ENCODE peak calls at places on chromosomes 16 and 17, in four cellular contexts. M is GM12878, N is HepG2, J is K562. S is an unnamed sample.

GRCh38 chr17:63039899-63040602 is 74.0 kb downstream of the TANC2 start:
- DNase-seq in N (no peak), J (peak), M (no peak), S (peak)

GRCh38 chr16:21301895-21302291 is 23.8 kb upstream of the CRYM start:
- DNase-seq in M (no peak), N (no peak), J (no peak), S (no peak)

GRCh38 chr17:74452027-74452840 is 14.2 kb upstream of the CD300A start:
- DNase-seq in J (no peak), N (no peak), M (no peak), S (no peak)

GRCh38 chr17:50943575-50943933 is 77.4 kb upstream of the TOB1 start:
- DNase-seq in M (no peak), J (no peak), N (no peak), S (no peak)

GRCh38 chr16:61042736-61043135 is 993.5 kb downstream of the CDH8 start:
- DNase-seq in J (no peak), N (no peak), M (no peak), S (no peak)

GRCh38 chr17:81869221-81870154 is 1.6 kb downstream of the ARHGDIA start:
- DNase-seq in N (no peak), M (no peak), J (peak), S (peak)

GRCh38 chr17:37062036-37062435 is 113.3 kb downstream of the AATF start:
- DNase-seq in J (no peak), M (no peak), N (no peak), S (no peak)

GRCh38 chr16:87056083-87056482 is 261.1 kb downstream of the C16orf95 start:
- DNase-seq in M (no peak), N (no peak), J (no peak), S (no peak)

GRCh38 chr17:35732806-35733136 is 1.3 kb downstream of the RASL10B start:
- DNase-seq in J (no peak), M (no peak), N (no peak), S (no peak)

GRCh38 chr16:79348521-79349306 is 251.8 kb downstream of the MAF start:
- DNase-seq in M (no peak), J (no peak), N (no peak), S (no peak)

GRCh38 chr17:82927661-82928601 is 88.1 kb upstream of the ZNF750 start:
- DNase-seq in N (no peak), M (no peak), J (no peak), S (no peak)

GRCh38 chr17:47719411-47720152 is 13.5 kb upstream of the TBX21 start:
- DNase-seq in M (no peak), N (no peak), J (peak), S (no peak)

GRCh38 chr17:35745246-35745645 is 7.8 kb downstream of the GAS2L2 start:
- DNase-seq in J (no peak), M (no peak), N (no peak), S (no peak)

GRCh38 chr16:65224994-65225393 is 103.1 kb upstream of the CDH11 start:
- DNase-seq in M (no peak), N (no peak), J (no peak), S (no peak)

GRCh38 chr17:42133461-42134041 is 10.9 kb downstream of the HSPB9 start:
- DNase-seq in M (no peak), J (no peak), N (no peak), S (no peak)

GRCh38 chr17:8176197-8176940 is at the start of gene TMEM107:
- DNase-seq in J (peak), M (peak), N (peak), S (peak)
- TF ChIP-seq BHLHE40 in J (no peak), M (no peak), N (no peak), S (no peak)

GRCh38 chr16:14125030-14125681 is 54.0 kb downstream of the MRTFB start:
- DNase-seq in J (no peak), N (no peak), M (no peak), S (no peak)
- TF ChIP-seq FOXK2 in J (no peak), N (no peak), M (no peak), S (no peak)

GRCh38 chr16:30766922-30767284 is 4.8 kb downstream of the RNF40 start:
- DNase-seq in N (no peak), M (no peak), J (no peak), S (no peak)

GRCh38 chr16:30766206-30766921 is 4.2 kb downstream of the RNF40 start:
- DNase-seq in M (no peak), N (no peak), J (peak), S (no peak)

GRCh38 chr16:30768583-30769181 is 6.6 kb downstream of the RNF40 start:
- DNase-seq in J (no peak), M (no peak), N (no peak), S (no peak)

GRCh38 chr16:30769379-30770089 is 7.4 kb downstream of the RNF40 start:
- DNase-seq in J (no peak), N (no peak), M (no peak), S (no peak)

DNA sequence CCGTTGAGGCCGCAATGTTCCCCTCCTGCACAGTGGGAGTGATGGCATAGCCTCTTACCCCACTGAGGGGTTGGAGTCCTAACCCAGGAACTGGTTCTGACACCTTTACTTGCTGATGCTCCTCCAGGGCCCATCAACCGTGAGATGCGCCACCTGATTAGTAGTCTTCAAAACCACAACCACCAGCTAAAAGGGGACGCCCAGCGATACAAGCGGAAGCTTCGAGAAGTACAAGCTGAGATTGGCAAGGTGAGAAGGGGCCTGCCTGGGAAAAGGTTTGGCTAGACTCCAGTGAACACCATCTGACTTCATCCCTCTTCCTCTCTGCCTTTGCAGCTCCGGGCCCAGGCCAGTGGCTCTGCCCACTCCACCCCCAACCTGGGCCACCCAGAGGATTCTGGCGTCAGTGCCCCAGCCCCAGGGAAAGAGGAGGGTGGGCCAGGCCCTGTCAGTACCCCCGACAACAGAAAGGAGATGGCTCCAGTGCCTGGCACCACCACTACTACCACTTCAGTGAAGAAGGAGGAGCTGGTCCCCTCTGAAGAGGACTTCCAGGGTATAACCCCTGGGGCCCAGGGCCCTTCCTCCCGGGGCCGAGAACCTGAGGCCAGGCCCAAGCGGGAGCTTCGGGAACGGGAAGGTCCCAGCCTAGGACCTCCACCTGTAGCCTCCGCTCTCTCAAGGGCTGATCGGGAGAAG is 5.8 kb downstream of the RNF40 start:
- DNase-seq in N (no peak), J (no peak), M (no peak), S (no peak)
- TF ChIP-seq BHLHE40 in N (no peak), J (no peak), M (no peak), S (no peak)

DNA sequence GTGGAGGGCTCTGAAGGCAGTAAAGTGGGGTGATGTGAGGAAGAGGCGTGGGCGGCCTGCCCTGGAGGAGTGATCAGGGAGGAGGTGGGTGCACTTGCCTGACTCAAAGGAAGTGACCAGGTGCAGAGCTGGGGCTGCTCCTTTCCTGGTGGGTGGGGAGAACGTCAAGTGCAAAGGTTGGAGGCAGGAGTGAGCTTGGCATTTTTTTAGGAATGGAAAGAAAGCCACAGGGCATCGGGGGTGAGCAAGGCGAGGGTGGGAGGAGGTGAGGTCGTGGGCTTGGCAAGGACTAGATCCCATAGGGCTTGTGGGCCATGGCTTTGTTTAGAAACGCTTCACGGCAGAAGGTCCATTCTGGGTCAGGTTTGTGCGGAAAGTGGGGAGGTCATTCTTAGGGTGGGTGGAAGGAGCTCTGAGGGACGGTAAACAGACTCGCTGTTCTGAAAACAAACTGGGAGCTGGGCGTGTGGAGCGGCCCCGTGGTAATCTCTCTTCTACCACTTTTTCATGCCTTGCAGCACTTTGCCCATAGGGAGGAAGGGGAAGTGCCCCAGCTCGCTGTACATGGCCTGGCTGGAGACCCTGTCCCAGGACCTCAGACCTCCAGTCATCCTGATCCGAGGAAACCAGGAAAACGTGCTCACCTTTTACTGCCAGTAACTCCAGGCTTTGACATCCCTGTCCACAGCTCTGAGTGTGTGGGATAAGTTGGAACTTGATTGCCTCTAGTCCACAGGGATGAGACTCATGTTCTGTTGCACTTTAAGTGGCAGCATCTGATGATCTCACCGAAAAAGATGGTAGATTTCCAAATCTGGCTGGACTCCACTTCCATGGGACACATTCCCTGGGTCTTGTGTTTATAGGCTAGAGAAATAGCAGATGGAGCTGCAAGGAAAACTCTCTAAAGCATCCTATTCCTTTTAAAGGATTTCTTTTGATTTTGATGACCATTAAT is 18.9 kb upstream of the HERPUD1 start:
- DNase-seq in M (no peak), J (no peak), N (no peak), S (no peak)
- TF ChIP-seq FOXK2 in M (no peak), J (no peak), N (no peak), S (no peak)

GRCh38 chr16:69037373-69038160 is 67.9 kb upstream of the HAS3 start:
- DNase-seq in M (no peak), N (no peak), J (no peak), S (no peak)

GRCh38 chr16:69036399-69037091 is 68.9 kb upstream of the HAS3 start:
- DNase-seq in J (no peak), N (no peak), M (no peak), S (no peak)

GRCh38 chr16:69035375-69035774 is 70.1 kb upstream of the HAS3 start:
- DNase-seq in N (no peak), J (no peak), M (no peak), S (no peak)

GRCh38 chr16:69039333-69039941 is 66.0 kb upstream of the HAS3 start:
- DNase-seq in N (peak), J (no peak), M (no peak), S (no peak)

DNA sequence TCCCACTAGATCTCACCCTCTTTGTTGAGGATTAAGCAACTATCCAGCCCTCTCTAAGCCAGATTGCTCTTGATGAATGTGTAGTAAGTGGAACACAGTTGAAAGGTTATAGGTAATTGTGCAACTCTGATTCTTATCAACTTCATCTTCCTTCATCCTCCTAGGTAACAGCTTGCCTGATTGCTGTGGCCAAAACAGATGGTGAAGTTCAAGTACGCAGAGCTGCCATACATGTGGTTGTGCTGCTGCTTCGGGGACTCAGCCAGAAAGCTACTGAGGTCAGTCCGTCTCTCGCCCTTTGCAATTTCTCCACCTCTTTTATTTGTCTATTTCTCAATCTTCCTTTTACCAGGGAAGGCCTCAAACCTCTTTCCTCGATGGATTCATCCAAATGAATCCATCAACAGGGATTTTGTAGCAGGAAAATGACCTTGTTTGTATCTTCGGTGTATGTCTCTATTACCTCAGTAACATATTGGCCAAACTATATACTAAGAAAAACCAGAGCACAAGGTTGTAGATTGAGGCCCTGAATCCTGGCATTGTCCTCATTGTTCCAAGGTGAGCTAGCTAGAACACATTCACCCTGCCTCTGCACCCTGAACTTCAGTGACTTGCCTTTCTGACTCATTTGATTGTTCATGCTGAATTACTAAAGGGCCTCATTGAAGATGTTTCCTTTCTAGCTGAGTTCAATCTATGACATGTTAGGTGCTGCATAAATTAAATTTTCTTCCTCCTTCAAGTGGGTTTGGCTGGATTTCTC is 65.1 kb upstream of the HAS3 start:
- DNase-seq in N (peak), M (no peak), J (no peak), S (no peak)
- TF ChIP-seq BHLHE40 in N (peak), M (no peak), J (no peak), S (no peak)

S was measured in HEK293T.